ENCODE peak calls at places on chromosomes 11 and 22, in six cellular contexts. T is tibial artery, M is ovary, U is GM12865, D is A673, F is fibroblast of villous mesenchyme. O is an unnamed sample.

GRCh38 chr11:111918390-111919256 is at the start of gene C11orf52:
- DNase-seq in T (no peak), M (peak), U (no peak), D (peak), F (peak), O (no peak)

GRCh38 chr11:119065369-119065768 is 2.2 kb upstream of the VPS11 start:
- DNase-seq in M (no peak), T (no peak), D (peak), U (peak), F (peak), O (no peak)

GRCh38 chr11:95829580-95830259 is 39.4 kb downstream of the CEP57 start:
- DNase-seq in F (no peak), U (no peak), D (no peak), T (no peak), M (no peak), O (no peak)

GRCh38 chr22:39348909-39349505 is 784 bp upstream of the SYNGR1 start:
- DNase-seq in D (peak), F (no peak), T (no peak), M (peak), U (no peak), O (no peak)

GRCh38 chr22:28799834-28800307 is 498 bp downstream of the XBP1 start:
- DNase-seq in U (peak), T (peak), F (peak), M (peak), D (peak), O (peak)

GRCh38 chr11:115170133-115170815 is 333.9 kb downstream of the CADM1 start:
- DNase-seq in D (peak), F (peak), M (no peak), T (no peak), U (peak), O (no peak)

GRCh38 chr22:47842119-47842518 is 1079.7 kb downstream of the TBC1D22A start:
- DNase-seq in U (no peak), M (no peak), T (no peak), F (no peak), D (no peak), O (no peak)

GRCh38 chr11:20443596-20443995 is 56.1 kb downstream of the PRMT3 start:
- DNase-seq in M (no peak), D (peak), F (peak), U (peak), T (no peak), O (no peak)

GRCh38 chr11:106331163-106331562 is 253.7 kb downstream of the AASDHPPT start:
- DNase-seq in M (no peak), D (no peak), F (peak), U (no peak), T (no peak), O (no peak)

GRCh38 chr11:86153439-86153838 is 84.6 kb upstream of the PICALM start:
- DNase-seq in D (no peak), U (no peak), M (no peak), F (no peak), T (no peak), O (no peak)

GRCh38 chr11:70467196-70468085 is 69.1 kb downstream of the CTTN start:
- DNase-seq in M (peak), T (peak), U (peak), F (peak), D (peak), O (no peak)

GRCh38 chr11:125496465-125496817 is 376 bp upstream of the FEZ1 start:
- DNase-seq in U (no peak), D (no peak), F (no peak), M (peak), T (no peak), O (no peak)

GRCh38 chr11:103898065-103898464 is 138.4 kb upstream of the DDI1 start:
- DNase-seq in D (no peak), T (no peak), M (no peak), U (peak), F (no peak), O (no peak)

GRCh38 chr22:40653361-40653760 is 16.8 kb upstream of the MRTFA start:
- DNase-seq in D (no peak), U (no peak), T (no peak), M (no peak), F (no peak), O (no peak)

GRCh38 chr11:75855191-75855590 is 40.2 kb downstream of the UVRAG start:
- DNase-seq in D (peak), F (no peak), T (no peak), M (no peak), U (no peak), O (no peak)

GRCh38 chr11:126080206-126080941 is 17.7 kb upstream of the CDON start:
- DNase-seq in D (no peak), F (no peak), T (no peak), U (no peak), M (no peak), O (no peak)

GRCh38 chr11:38392176-38392575 is 1794.1 kb upstream of the RAG2 start:
- DNase-seq in U (no peak), D (no peak), F (no peak), M (no peak), T (no peak), O (no peak)

GRCh38 chr11:88979641-88980040 is 86.1 kb downstream of the GRM5 start:
- DNase-seq in T (no peak), U (no peak), F (no peak), M (no peak), D (no peak), O (no peak)

GRCh38 chr22:36781656-36782627 is 6.0 kb upstream of the IFT27 start:
- DNase-seq in M (peak), T (peak), U (peak), F (peak), D (peak), O (peak)

GRCh38 chr11:1152316-1153104 is 5.2 kb upstream of the MUC5AC start:
- DNase-seq in F (peak), U (peak), T (no peak), D (no peak), M (no peak), O (peak)

GRCh38 chr11:96614846-96615245 is 225.0 kb downstream of the JRKL start:
- DNase-seq in D (peak), T (no peak), M (no peak), U (no peak), F (no peak), O (no peak)

GRCh38 chr11:64687204-64687603 is 35.8 kb downstream of the NRXN2 start:
- DNase-seq in D (no peak), U (no peak), M (peak), F (no peak), T (peak), O (no peak)

GRCh38 chr11:1060885-1061616 is 13.6 kb upstream of the MUC2 start:
- DNase-seq in D (peak), M (no peak), F (peak), T (peak), U (no peak), O (no peak)

GRCh38 chr22:32555546-32555945 is 80.9 kb downstream of the FBXO7 start:
- DNase-seq in U (no peak), D (no peak), F (peak), M (no peak), T (no peak), O (no peak)

GRCh38 chr11:2864890-2865289 is 20.7 kb downstream of the CDKN1C start:
- DNase-seq in M (no peak), D (no peak), T (no peak), U (no peak), F (no peak), O (no peak)

GRCh38 chr11:119772581-119772980 is 43.6 kb upstream of the NECTIN1 start:
- DNase-seq in F (no peak), U (no peak), M (no peak), T (no peak), D (no peak), O (no peak)

GRCh38 chr11:2987881-2988280 is 4.2 kb downstream of the NAP1L4 start:
- DNase-seq in U (peak), T (no peak), M (no peak), F (no peak), D (no peak), O (no peak)

GRCh38 chr22:32265882-32266767 is 11.0 kb upstream of the SLC5A4 start:
- DNase-seq in U (peak), T (peak), M (peak), F (peak), D (peak), O (no peak)

GRCh38 chr11:22244986-22245592 is 52.2 kb downstream of the ANO5 start:
- DNase-seq in D (peak), F (peak), T (peak), U (peak), M (peak), O (no peak)

GRCh38 chr11:72781063-72781312 is 12.9 kb downstream of the STARD10 start:
- DNase-seq in U (no peak), D (no peak), T (no peak), M (no peak), F (no peak), O (no peak)

GRCh38 chr22:44907765-44908737 is 101.8 kb downstream of the PHF21B start:
- DNase-seq in T (no peak), U (no peak), F (no peak), M (no peak), D (no peak), O (no peak)

GRCh38 chr22:39297490-39298193 is 21.8 kb downstream of the RPL3 start:
- DNase-seq in T (no peak), M (no peak), U (peak), D (no peak), F (no peak), O (no peak)

GRCh38 chr11:15625691-15626090 is 511.0 kb downstream of the INSC start:
- DNase-seq in F (no peak), D (no peak), U (no peak), M (no peak), T (no peak), O (no peak)

GRCh38 chr22:46598737-46599424 is 21.3 kb upstream of the GRAMD4 start:
- DNase-seq in F (peak), D (no peak), U (no peak), M (no peak), T (no peak), O (no peak)

GRCh38 chr11:10301656-10302293 is 3.1 kb upstream of the ADM start:
- DNase-seq in D (no peak), M (no peak), U (no peak), T (no peak), F (peak), O (no peak)

GRCh38 chr11:10294289-10294953 is 402 bp upstream of the SBF2 start:
- DNase-seq in U (no peak), T (peak), D (peak), M (peak), F (peak), O (no peak)

GRCh38 chr11:10295056-10295901 is 1.3 kb upstream of the SBF2 start:
- DNase-seq in M (no peak), U (no peak), D (no peak), F (no peak), T (no peak), O (no peak)

GRCh38 chr11:10302294-10302743 is 2.6 kb upstream of the ADM start:
- DNase-seq in D (no peak), F (no peak), T (no peak), M (no peak), U (no peak), O (no peak)

GRCh38 chr11:10298342-10298741 is 4.3 kb upstream of the SBF2 start:
- DNase-seq in F (peak), M (no peak), D (no peak), U (peak), T (no peak), O (no peak)
- TF ChIP-seq CTCF in F (peak), M (no peak), D (no peak), U (peak), T (no peak), O (peak)

DNA sequence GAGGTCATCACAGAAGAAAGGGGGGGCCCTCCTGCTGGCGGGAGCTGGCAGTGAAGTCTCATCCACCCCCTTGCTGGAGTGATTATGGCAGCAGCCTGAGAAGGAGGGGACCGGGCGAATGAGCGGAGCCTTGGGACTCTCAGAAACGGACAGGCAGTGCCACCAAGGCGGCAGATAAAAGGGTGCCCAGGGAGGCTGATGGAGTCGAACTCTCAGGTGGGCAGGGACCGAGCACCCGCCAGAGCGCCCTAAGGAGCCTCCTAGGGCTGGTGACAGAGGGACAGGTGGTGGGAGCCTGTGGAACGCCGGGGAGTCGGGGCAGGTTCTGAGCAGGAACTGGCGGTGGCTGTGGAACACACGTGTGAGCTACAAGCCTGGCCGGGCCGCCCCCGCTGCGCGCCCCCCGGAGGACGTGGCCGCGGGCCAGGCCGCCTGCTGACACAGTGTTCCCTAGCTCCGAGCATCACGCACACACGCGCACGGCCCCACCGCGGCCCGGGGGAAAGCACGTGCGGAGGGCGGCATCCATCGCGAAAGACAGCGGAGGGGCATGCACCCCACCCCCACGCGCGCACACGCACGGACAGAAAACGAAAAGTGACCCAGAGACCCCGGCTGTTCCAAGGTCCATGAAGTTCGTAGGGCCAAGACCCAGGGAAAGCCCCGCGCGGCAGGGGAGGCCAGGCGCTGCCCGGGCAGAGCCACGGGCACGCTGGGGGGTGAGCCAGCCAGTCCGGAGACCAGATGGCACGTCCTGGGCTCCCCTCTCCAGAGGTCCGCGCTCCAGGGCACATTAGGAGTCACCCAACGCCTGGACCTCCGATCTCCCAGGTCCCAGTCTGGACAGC is 1.0 kb downstream of the VWCE start:
- DNase-seq in T (peak), D (peak), M (peak), F (peak), U (peak), O (peak)
- TF ChIP-seq CTCF in T (no peak), D (peak), M (no peak), F (no peak), U (peak), O (no peak)

GRCh38 chr22:27620367-27621154 is 181.0 kb downstream of the MN1 start:
- DNase-seq in U (no peak), M (no peak), F (no peak), T (no peak), D (no peak), O (no peak)

GRCh38 chr22:27616033-27616432 is 185.5 kb downstream of the MN1 start:
- DNase-seq in M (no peak), T (no peak), U (no peak), F (no peak), D (no peak), O (no peak)

GRCh38 chr22:27615408-27615807 is 186.1 kb downstream of the MN1 start:
- DNase-seq in M (no peak), D (no peak), F (no peak), T (no peak), U (no peak), O (no peak)

GRCh38 chr22:27614291-27615007 is 187.1 kb downstream of the MN1 start:
- DNase-seq in D (no peak), M (no peak), T (no peak), F (no peak), U (no peak), O (no peak)

GRCh38 chr22:27617214-27617881 is 184.2 kb downstream of the MN1 start:
- DNase-seq in M (no peak), T (no peak), D (no peak), F (no peak), U (no peak), O (no peak)
- TF ChIP-seq CTCF in M (no peak), T (no peak), D (no peak), F (no peak), U (no peak), O (no peak)

GRCh38 chr11:121723261-121723741 is 270.5 kb upstream of the SORL1-AS1 start:
- DNase-seq in D (no peak), F (peak), M (peak), U (no peak), T (no peak), O (no peak)

GRCh38 chr11:121721448-121721847 is 268.7 kb upstream of the SORL1-AS1 start:
- DNase-seq in U (no peak), D (no peak), F (no peak), T (no peak), M (no peak), O (no peak)

GRCh38 chr11:121727942-121728341 is 275.2 kb upstream of the SORL1-AS1 start:
- DNase-seq in U (no peak), T (no peak), D (no peak), F (no peak), M (no peak), O (no peak)

GRCh38 chr11:121721961-121722360 is 269.2 kb upstream of the SORL1-AS1 start:
- DNase-seq in U (no peak), M (no peak), F (no peak), T (no peak), D (no peak), O (no peak)

DNA sequence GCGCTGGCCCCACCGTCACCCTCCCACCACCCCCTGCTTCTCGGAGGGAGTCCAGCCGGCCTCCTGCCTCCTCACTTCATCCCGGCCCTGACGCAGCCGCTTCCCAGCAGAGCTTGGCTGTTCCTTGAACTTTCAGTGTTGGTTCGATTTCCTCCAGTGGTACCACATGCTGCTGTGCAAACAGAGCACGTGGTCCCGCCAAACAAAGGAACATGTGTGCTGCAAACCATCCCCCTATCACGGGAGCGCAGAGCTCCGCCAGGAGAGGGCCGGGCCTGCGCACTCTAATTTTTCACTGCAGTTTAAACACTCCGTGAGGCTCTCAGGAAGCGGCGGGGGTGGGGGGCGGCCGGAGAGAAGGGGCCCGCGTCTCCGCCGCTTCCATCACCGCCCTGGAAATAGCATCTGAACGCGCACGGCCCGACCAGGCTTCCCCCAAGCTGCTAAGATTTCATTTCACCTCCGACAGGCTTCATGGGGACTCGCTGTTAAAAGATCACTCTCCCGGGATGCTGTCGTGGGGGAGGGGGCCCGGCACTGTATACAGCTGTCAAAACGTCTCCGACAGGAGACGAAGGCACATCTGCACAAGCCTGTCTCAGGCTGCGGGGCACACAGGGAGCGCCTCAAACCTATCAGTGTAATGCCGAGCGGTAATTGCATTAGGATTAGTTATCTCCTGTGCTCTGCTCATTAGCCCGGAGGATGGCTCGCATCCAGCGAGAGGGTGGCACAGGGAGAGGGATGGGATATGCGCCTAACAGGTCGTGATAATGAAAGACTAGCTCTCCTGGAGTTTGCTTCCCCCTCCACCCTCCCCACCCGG is 269.9 kb upstream of the SORL1-AS1 start:
- DNase-seq in F (peak), U (no peak), D (peak), M (peak), T (peak), O (peak)
- TF ChIP-seq CTCF in F (no peak), U (no peak), D (no peak), M (peak), T (peak), O (peak)

GRCh38 chr11:128735935-128736610 is 42.2 kb downstream of the FLI1 start:
- DNase-seq in M (no peak), U (peak), F (no peak), T (no peak), D (no peak), O (no peak)
- TF ChIP-seq CTCF in M (no peak), U (peak), F (no peak), T (no peak), D (no peak), O (no peak)

GRCh38 chr11:94326947-94327346 is 22.6 kb downstream of the IZUMO1R start:
- DNase-seq in D (no peak), M (no peak), F (no peak), U (no peak), T (no peak), O (no peak)

GRCh38 chr11:94329501-94329900 is 25.1 kb downstream of the IZUMO1R start:
- DNase-seq in D (no peak), M (no peak), T (no peak), U (no peak), F (no peak), O (no peak)

GRCh38 chr11:94322501-94322900 is 18.1 kb downstream of the IZUMO1R start:
- DNase-seq in F (no peak), T (no peak), M (no peak), U (no peak), D (no peak), O (no peak)

GRCh38 chr11:94328587-94329080 is 24.3 kb downstream of the IZUMO1R start:
- DNase-seq in F (no peak), T (no peak), U (no peak), D (no peak), M (no peak), O (no peak)

DNA sequence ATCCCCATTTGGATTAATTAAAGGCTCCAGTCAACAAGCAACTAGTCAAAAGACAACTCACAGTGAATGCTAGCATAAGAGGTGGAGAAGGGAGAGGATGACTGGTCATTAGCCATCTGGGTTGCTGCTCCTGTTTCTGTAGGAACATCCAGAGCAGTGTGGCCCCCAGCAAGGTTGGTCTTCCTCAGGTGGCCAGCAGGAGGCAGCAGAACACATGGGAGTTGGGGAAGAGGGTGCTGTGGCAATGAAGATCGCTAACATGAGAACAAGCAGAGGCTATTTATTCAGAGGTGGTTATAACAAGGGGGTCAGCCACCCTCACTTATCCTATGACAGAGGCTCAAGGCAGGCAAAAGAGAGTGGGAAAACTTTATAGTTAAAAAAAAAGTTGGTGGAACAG is 21.3 kb downstream of the IZUMO1R start:
- DNase-seq in D (peak), M (no peak), U (peak), T (no peak), F (peak), O (no peak)
- TF ChIP-seq CTCF in D (peak), M (no peak), U (peak), T (no peak), F (peak), O (peak)

O was measured in type B pancreatic cell.